ENCODE peak calls at places on chromosomes 3 and 15, in nine cellular contexts. M is mammary epithelial cell; Q is K562; T is upper lobe of right lung; K is CD4-positive, alpha-beta memory T cell; N is endodermal cell; J is HCT116; D is tibial nerve; G is left ventricle myocardium inferior. Y is an unnamed sample.

GRCh38 chr15:101372149-101372577 is 77.1 kb upstream of the SNRPA1 start:
- DNase-seq in T (no peak), Q (no peak), D (no peak), J (no peak), K (no peak), N (no peak), M (no peak), G (no peak), Y (no peak)

GRCh38 chr3:172134352-172134751 is 95.0 kb downstream of the FNDC3B start:
- DNase-seq in Q (no peak), M (no peak), D (no peak), T (no peak), K (peak; percentile 29), J (no peak), G (no peak), N (no peak), Y (no peak)

GRCh38 chr3:20574746-20575145 is 388.7 kb upstream of the SGO1 start:
- DNase-seq in T (no peak), N (no peak), K (no peak), Q (no peak), G (no peak), J (no peak), M (peak; percentile 3), D (no peak), Y (peak; percentile 5)

GRCh38 chr3:156356537-156357363 is 198.2 kb downstream of the SSR3 start:
- DNase-seq in M (no peak), N (no peak), T (no peak), D (no peak), Q (no peak), G (no peak), K (no peak), J (no peak), Y (no peak)

GRCh38 chr15:82043130-82043673 is 2.6 kb downstream of the MEX3B start:
- DNase-seq in K (no peak), Q (no peak), T (no peak), N (peak; percentile 69), J (no peak), G (no peak), D (no peak), M (no peak), Y (no peak)

GRCh38 chr3:188695251-188695650 is 476.5 kb upstream of the TPRG1 start:
- DNase-seq in D (no peak), Q (no peak), N (no peak), K (no peak), T (no peak), M (no peak), J (no peak), G (no peak), Y (no peak)

GRCh38 chr3:123419850-123420292 is 29.0 kb downstream of the ADCY5 start:
- DNase-seq in D (no peak), K (no peak), N (no peak), T (no peak), Q (no peak), J (no peak), M (no peak), G (peak; percentile 77), Y (peak; percentile 81)

GRCh38 chr15:25237291-25237978 is 201.4 kb downstream of the UBE3A start:
- DNase-seq in G (no peak), K (no peak), D (no peak), M (no peak), T (peak; percentile 31), N (no peak), Q (no peak), J (no peak), Y (no peak)

GRCh38 chr3:4852780-4853748 is 126.2 kb upstream of the BHLHE40 start:
- DNase-seq in Q (no peak), K (no peak), G (no peak), J (no peak), D (no peak), T (no peak), N (no peak), M (no peak), Y (no peak)

GRCh38 chr3:175716451-175716850 is 857.3 kb downstream of the NAALADL2 start:
- DNase-seq in J (no peak), Q (no peak), K (no peak), T (no peak), M (no peak), G (no peak), N (no peak), D (no peak), Y (no peak)

GRCh38 chr3:160330111-160330510 is 68.9 kb downstream of the IFT80 start:
- DNase-seq in J (no peak), K (no peak), Q (no peak), G (no peak), N (no peak), D (no peak), M (no peak), T (no peak), Y (no peak)

GRCh38 chr3:128107809-128108208 is 15.8 kb downstream of the RUVBL1 start:
- DNase-seq in M (no peak), K (no peak), N (peak; percentile 58), T (no peak), Q (no peak), D (no peak), J (no peak), G (peak; percentile 36), Y (peak; percentile 47)

GRCh38 chr3:45417949-45418847 is 29.8 kb downstream of the LARS2 start:
- DNase-seq in M (peak; percentile 21), G (no peak), Q (no peak), D (no peak), J (no peak), K (no peak), N (no peak), T (no peak), Y (no peak)

GRCh38 chr15:85312925-85313324 is 67.5 kb upstream of the AKAP13 start:
- DNase-seq in Q (no peak), M (no peak), J (no peak), G (no peak), T (no peak), K (no peak), N (peak; percentile 80), D (no peak), Y (no peak)

GRCh38 chr15:42171795-42172194 is 15.4 kb upstream of the PLA2G4F start:
- DNase-seq in M (no peak), G (no peak), Q (no peak), K (no peak), J (no peak), T (no peak), D (no peak), N (no peak), Y (no peak)

GRCh38 chr3:132785292-132785691 is 63.1 kb upstream of the NPHP3 start:
- DNase-seq in D (no peak), N (no peak), M (peak; percentile 60), J (no peak), T (no peak), G (no peak), Q (no peak), K (no peak), Y (no peak)

GRCh38 chr15:74541494-74542191 is 623 bp downstream of the ARID3B start:
- DNase-seq in M (peak; percentile 55), J (no peak), N (peak; percentile 80), Q (peak; percentile 61), G (no peak), T (peak; percentile 66), D (peak; percentile 15), K (peak; percentile 43), Y (no peak)

DNA sequence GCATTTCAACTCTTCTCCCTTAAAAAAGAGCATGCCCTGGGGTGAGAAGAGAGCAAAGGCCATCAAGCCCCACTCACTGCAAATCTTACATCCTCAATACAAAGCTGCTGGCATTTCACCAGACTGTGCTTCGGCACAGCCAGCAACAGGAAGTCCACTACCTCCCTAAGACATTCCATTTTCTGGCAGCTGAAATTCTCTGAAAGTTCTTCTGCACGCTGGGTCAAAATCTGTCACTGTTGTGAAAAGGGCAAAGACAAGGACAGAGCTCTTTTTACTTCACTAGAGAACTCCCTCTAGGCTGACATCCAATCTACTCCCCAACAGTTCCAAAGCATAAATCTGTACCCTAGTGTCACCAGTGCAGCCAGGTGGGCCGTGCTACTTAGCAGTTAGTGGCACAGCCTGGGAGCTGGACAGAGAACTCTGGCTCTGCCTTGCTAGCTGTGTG is 6.3 kb downstream of the MTMR10 start:
- DNase-seq in D (peak; percentile 26), T (no peak), J (no peak), M (no peak), N (no peak), Q (no peak), K (no peak), G (no peak), Y (no peak)
- H3K27ac ChIP-seq in D (peak overlapping the region; percentile 40), T (peak overlapping the region; percentile 51), J (no peak overlapping the region), M (no peak overlapping the region), N (no peak overlapping the region), Q (no peak overlapping the region), K (no peak overlapping the region), G (peak overlapping the region; percentile 73), Y (peak overlapping the region; percentile 22)

GRCh38 chr15:80072285-80072684 is 12.8 kb downstream of the ZFAND6 start:
- DNase-seq in G (no peak), N (no peak), K (peak; percentile 68), T (no peak), J (peak; percentile 87), Q (peak; percentile 56), M (peak; percentile 93), D (peak; percentile 27), Y (no peak)
- H3K4me1 ChIP-seq in G (peaks cover 83% of the 10 kb centered on the region), N (no peaks in the 10 kb centered on the region), K (peaks cover 45% of the 10 kb centered on the region), T (peaks cover 55% of the 10 kb centered on the region), J (peaks cover 4% of the 10 kb centered on the region), Q (peaks cover 9% of the 10 kb centered on the region), M (peaks cover 8% of the 10 kb centered on the region), D (peaks cover 29% of the 10 kb centered on the region), Y (peaks cover 44% of the 10 kb centered on the region)

DNA sequence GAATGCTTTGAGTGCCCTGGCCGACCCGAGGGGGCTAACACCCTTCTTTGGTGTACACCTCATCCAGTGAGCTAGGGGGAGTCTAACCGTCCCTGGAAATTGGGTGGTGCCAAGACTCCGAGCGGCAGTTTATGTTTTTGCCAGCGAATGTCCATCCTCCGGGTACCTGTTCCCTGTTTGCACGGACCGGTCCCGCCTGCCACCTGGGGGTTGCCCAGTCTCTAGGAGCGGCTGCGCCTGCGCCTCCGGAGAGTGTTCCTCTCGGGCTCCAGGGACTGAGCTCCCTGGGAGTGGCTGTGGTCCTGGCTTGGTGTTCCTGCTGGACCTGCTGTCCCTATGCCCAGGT is 913 bp upstream of the WNT7A start:
- DNase-seq in N (peak; percentile 85), J (no peak), M (no peak), D (no peak), K (no peak), Q (no peak), T (peak; percentile 74), G (no peak), Y (no peak)
- H3K4me3 ChIP-seq in N (peak overlapping the region; percentile 53), J (peak overlapping the region; percentile 63), M (peak overlapping the region; percentile 41), D (no peak overlapping the region), K (peak overlapping the region; percentile 62), Q (no peak overlapping the region), T (no peak overlapping the region), G (peak overlapping the region; percentile 50), Y (no peak overlapping the region)

DNA sequence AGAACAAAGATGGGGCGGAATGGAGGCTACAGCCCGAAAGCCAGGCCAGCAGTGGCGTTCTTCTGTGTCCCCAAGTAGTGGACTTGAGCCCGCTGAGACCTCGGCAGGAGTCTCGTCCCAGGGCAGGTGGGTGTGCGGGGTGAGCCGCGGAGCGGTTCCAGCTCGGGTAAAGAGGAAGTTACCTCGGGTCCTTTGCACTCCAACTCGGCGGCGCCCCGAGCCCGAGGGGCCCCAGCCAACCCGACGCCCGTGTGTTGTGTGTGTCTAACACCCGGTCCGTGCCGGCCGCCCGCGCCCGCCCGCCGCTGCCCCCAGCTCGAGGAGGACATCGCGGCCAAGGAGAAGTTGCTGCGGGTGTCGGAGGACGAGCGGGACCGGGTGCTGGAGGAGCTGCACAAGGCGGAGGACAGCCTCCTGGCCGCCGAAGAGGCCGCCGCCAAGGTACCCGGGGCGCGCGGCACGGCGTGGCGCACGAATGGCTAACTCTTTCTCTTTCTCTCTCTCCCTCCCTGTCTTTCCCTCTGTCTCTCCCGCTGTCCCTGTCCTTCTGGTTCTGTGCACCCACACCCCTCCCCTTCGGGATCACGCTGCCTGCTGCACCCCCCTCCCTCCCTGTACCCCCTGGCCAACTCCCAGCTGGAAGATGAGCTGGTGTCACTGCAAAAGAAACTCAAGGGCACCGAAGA is 987 bp downstream of the TPM1 start:
- DNase-seq in T (peak; percentile 76), J (no peak), Q (peak; percentile 16), K (peak; percentile 6), G (peak; percentile 34), N (peak; percentile 67), D (no peak), M (peak; percentile 37), Y (no peak)
- H3K27ac ChIP-seq in T (peak overlapping the region; percentile 78), J (no peak overlapping the region), Q (no peak overlapping the region), K (no peak overlapping the region), G (peak overlapping the region; percentile 99), N (no peak overlapping the region), D (peak overlapping the region; percentile 85), M (peak overlapping the region; percentile 81), Y (peak overlapping the region; percentile 98)

Y was measured in heart right ventricle.